ENCODE peak calls at places on chromosomes 3 and 15, in five cellular contexts. Q, F, Z, N and U are unnamed samples.

GRCh38 chr3:48596157-48596556 is 1.0 kb upstream of the COL7A1 start:
- DNase-seq in Q (no peak), F (no peak), Z (no peak), N (no peak), U (no peak)

GRCh38 chr3:43073836-43074220 is 32.1 kb downstream of the POMGNT2 start:
- DNase-seq in Q (no peak), F (no peak), Z (no peak), N (no peak), U (no peak)

GRCh38 chr15:64809649-64810498 is 15.6 kb downstream of the PIF1 start:
- DNase-seq in Q (peak), F (peak), Z (peak), N (peak), U (peak)

GRCh38 chr3:46922871-46923558 is 45.5 kb downstream of the PTH1R start:
- DNase-seq in Q (no peak), F (no peak), Z (no peak), N (no peak), U (no peak)

GRCh38 chr15:80735344-80735743 is 40.2 kb downstream of the ABHD17C start:
- DNase-seq in Q (no peak), F (no peak), Z (no peak), N (no peak), U (no peak)

GRCh38 chr15:55513125-55513524 is 5.1 kb upstream of the DNAAF4 start:
- DNase-seq in Q (no peak), F (no peak), Z (no peak), N (no peak), U (no peak)

GRCh38 chr15:94395626-94396025 is 164.3 kb downstream of the MCTP2 start:
- DNase-seq in Q (no peak), F (no peak), Z (no peak), N (no peak), U (no peak)

GRCh38 chr3:150098621-150099020 is 127.9 kb upstream of the PFN2 start:
- DNase-seq in Q (no peak), F (no peak), Z (no peak), N (no peak), U (no peak)

GRCh38 chr3:141412936-141413354 is 44.6 kb downstream of the ZBTB38 start:
- DNase-seq in Q (no peak), F (no peak), Z (peak), N (no peak), U (no peak)

GRCh38 chr3:26114851-26115250 is 325.0 kb downstream of the OXSM start:
- DNase-seq in Q (no peak), F (no peak), Z (no peak), N (no peak), U (no peak)

GRCh38 chr3:174341014-174341413 is 518.1 kb upstream of the NAALADL2 start:
- DNase-seq in Q (no peak), F (no peak), Z (no peak), N (no peak), U (no peak)

GRCh38 chr3:71784201-71784913 is 591 bp downstream of the PROK2 start:
- DNase-seq in Q (no peak), F (no peak), Z (no peak), N (no peak), U (no peak)

GRCh38 chr3:144160627-144161026 is 189.0 kb downstream of the DIPK2A start:
- DNase-seq in Q (no peak), F (no peak), Z (no peak), N (no peak), U (no peak)